ENCODE peak calls at places on chromosomes 13 and 19, in four cellular contexts. O, U, E and W are unnamed samples.

GRCh38 chr19:56120371-56121179 is 520 bp downstream of the ZNF787 start:
- DNase-seq in O (peak), U (peak), E (peak), W (peak)

GRCh38 chr19:18093439-18094161 is 4.0 kb upstream of the MAST3 start:
- DNase-seq in O (no peak), U (no peak), E (no peak), W (no peak)

GRCh38 chr19:47661161-47661560 is 52.1 kb upstream of the EHD2 start:
- DNase-seq in O (no peak), U (no peak), E (no peak), W (no peak)

GRCh38 chr19:16509141-16510061 is 13.2 kb downstream of the C19orf44 start:
- DNase-seq in O (no peak), U (no peak), E (no peak), W (no peak)

GRCh38 chr13:74388626-74389025 is 254.4 kb upstream of the KLF12 start:
- DNase-seq in O (no peak), U (no peak), E (no peak), W (no peak)

GRCh38 chr13:20616059-20616797 is 49.3 kb downstream of the IFT88 start:
- DNase-seq in O (no peak), U (no peak), E (no peak), W (no peak)

GRCh38 chr13:71864981-71865857 is 1.8 kb downstream of the DACH1 start:
- DNase-seq in O (peak), U (no peak), E (peak), W (no peak)

GRCh38 chr19:19050731-19051130 is 13.1 kb upstream of the SLC25A42 start:
- DNase-seq in O (no peak), U (no peak), E (no peak), W (no peak)

GRCh38 chr19:34313188-34313587 is 51.8 kb upstream of the GPI start:
- DNase-seq in O (no peak), U (no peak), E (no peak), W (no peak)

GRCh38 chr19:20102097-20102496 is 24.3 kb downstream of the ZNF90 start:
- DNase-seq in O (no peak), U (no peak), E (no peak), W (no peak)

GRCh38 chr13:100828226-100828625 is 153.6 kb upstream of the TMTC4 start:
- DNase-seq in O (no peak), U (no peak), E (no peak), W (no peak)

DNA sequence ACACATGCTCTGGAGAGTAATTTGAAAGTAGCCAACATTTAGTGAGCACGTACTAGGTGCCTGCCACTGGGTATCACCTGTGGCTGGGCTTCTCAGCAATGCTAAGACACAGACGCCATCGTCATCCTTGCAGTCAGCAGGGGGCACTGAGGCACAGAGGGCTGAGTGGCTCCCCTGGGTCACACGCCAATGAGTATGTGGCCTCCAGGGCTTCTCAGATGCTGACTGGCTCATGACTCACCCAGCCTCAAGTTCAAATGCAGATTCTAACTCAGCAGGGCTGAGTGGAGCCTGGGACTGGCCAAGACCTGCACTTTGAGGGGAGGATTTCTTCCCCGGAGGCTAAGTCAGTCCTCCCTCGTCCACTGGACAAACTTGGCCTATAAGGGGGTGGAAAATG is 115.1 kb upstream of the CACNA1A start:
- DNase-seq in O (peak), U (no peak), E (no peak), W (no peak)
- TF ChIP-seq CTCF in O (no peak), U (no peak), E (no peak), W (no peak)

GRCh38 chr13:114115191-114115671 is 17.2 kb downstream of the RASA3 start:
- DNase-seq in O (peak), U (peak), E (peak), W (no peak)

GRCh38 chr13:114113961-114114360 is 18.5 kb downstream of the RASA3 start:
- DNase-seq in O (peak), U (peak), E (no peak), W (no peak)

GRCh38 chr13:114111577-114111976 is 20.8 kb downstream of the RASA3 start:
- DNase-seq in O (peak), U (peak), E (no peak), W (no peak)

GRCh38 chr13:114112231-114112825 is 20.1 kb downstream of the RASA3 start:
- DNase-seq in O (peak), U (no peak), E (no peak), W (no peak)

GRCh38 chr13:114112826-114113322 is 19.5 kb downstream of the RASA3 start:
- DNase-seq in O (peak), U (peak), E (no peak), W (no peak)
- TF ChIP-seq CTCF in O (no peak), U (no peak), E (no peak), W (no peak)

GRCh38 chr13:111325146-111325890 is 4.9 kb downstream of the TEX29 start:
- DNase-seq in O (peak), U (no peak), E (no peak), W (no peak)
- TF ChIP-seq CTCF in O (no peak), U (no peak), E (no peak), W (no peak)

DNA sequence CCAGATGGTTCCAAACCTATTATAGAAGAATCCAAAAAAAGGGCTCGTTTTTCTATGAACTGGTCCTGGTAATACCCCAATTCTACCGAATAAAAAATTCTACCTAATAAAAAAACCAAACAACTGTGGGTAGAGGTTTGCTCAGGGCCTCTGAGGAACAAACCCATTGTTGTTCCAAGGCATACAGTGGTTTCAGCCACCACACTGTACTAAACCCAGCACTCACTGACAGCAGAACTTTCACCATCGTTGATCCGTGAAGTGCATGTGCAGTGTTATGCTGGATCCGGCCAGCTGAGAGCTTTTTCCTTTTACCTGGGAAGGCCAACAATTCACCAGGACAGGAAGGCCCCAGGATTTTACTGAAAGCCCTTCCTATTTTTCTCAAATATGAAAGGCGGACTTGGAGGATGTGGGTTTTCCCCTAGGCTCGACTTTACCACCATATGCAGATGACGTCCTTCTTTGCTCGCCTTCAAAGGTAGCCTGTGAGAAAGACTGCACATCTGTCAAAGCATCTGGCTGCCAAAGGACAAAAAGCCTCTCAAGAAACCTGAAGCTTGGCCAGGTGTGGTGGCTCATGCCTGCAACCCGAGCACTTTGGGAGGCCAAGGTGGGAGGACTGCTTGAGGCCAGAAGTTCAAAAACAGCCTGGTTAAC is 7.2 kb upstream of the PABPC3 start:
- DNase-seq in O (no peak), U (no peak), E (no peak), W (no peak)
- TF ChIP-seq CTCF in O (no peak), U (no peak), E (no peak), W (no peak)

DNA sequence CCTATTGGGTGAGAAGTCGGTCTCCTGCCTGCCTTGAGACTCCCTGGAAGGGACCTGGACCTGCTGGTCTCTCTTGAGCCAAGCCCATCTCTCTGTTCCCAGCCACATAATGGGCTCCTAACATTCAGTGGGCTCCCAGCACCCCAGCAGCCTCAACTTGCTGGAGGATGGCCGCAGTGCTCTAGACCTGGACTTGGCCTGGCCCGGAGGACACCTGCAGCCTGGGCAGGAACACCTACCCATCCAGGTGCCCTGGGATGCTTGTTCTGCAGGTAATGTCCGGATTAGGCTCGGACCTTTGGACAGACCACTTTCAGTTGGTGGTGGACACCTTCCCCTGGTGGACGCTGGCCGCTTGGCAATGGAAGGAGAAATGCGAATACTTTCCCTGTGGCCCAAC is 214.6 kb downstream of the URI1 start:
- DNase-seq in O (no peak), U (no peak), E (no peak), W (no peak)
- TF ChIP-seq CTCF in O (no peak), U (no peak), E (no peak), W (no peak)

GRCh38 chr19:37329686-37330085 is 41.2 kb upstream of the ZNF527 start:
- DNase-seq in O (no peak), U (no peak), E (no peak), W (no peak)
- TF ChIP-seq CTCF in O (no peak), U (no peak), E (no peak), W (no peak)